ENCODE peak calls at places on chromosome 2, in ten cellular contexts. P is NCI-H1105; K is kidney tubule cell; Z is amniotic stem cell; B is tibial artery; U is activated CD4-positive, CD25-positive, alpha-beta regulatory T cell; Y is posterior cingulate gyrus; G is cardiac fibroblast; L is COR-L47; M is mucosa of gallbladder. C is an unnamed sample.

GRCh38 chr2:62817995-62818713 is 112.6 kb downstream of the EHBP1 start:
- DNase-seq in Z (no peak), L (no peak), P (no peak), Y (no peak), G (peak; percentile 66), K (peak; percentile 66), U (no peak), B (no peak), M (no peak), C (no peak)

GRCh38 chr2:48677450-48677849 is 59.8 kb downstream of the GTF2A1L start:
- DNase-seq in L (no peak), P (no peak), K (no peak), U (no peak), Z (no peak), M (no peak), G (no peak), B (no peak), Y (no peak), C (no peak)

GRCh38 chr2:43269074-43269572 is 42.7 kb upstream of the ZFP36L2 start:
- DNase-seq in P (no peak), K (peak; percentile 74), Y (no peak), L (peak; percentile 8), G (peak; percentile 99), M (peak; percentile 76), B (peak; percentile 95), Z (peak; percentile 74), U (no peak), C (no peak)

GRCh38 chr2:218878941-218879761 is 1.5 kb upstream of the WNT10A start:
- DNase-seq in Z (no peak), P (no peak), G (no peak), U (no peak), M (no peak), Y (no peak), B (no peak), L (peak; percentile 19), K (no peak), C (no peak)

GRCh38 chr2:55102056-55102812 is 52.0 kb upstream of the RTN4 start:
- DNase-seq in K (no peak), Z (peak; percentile 68), U (no peak), L (no peak), M (no peak), P (no peak), B (no peak), G (peak; percentile 97), Y (no peak), C (no peak)

GRCh38 chr2:211390506-211390905 is 834.1 kb downstream of the CPS1 start:
- DNase-seq in L (no peak), P (no peak), Z (no peak), M (no peak), U (no peak), B (no peak), K (no peak), G (no peak), Y (no peak), C (no peak)

GRCh38 chr2:65351234-65351947 is 81.0 kb downstream of the SPRED2 start:
- DNase-seq in Z (no peak), P (no peak), M (no peak), Y (no peak), U (no peak), B (peak; percentile 70), L (no peak), K (no peak), G (peak; percentile 34), C (no peak)

GRCh38 chr2:37766087-37766486 is 94.6 kb upstream of the CDC42EP3 start:
- DNase-seq in Z (no peak), P (no peak), L (no peak), U (no peak), G (peak; percentile 31), K (peak; percentile 45), B (no peak), Y (no peak), M (no peak), C (no peak)

GRCh38 chr2:17934721-17935120 is 56.3 kb downstream of the KCNS3 start:
- DNase-seq in K (peak; percentile 82), G (peak; percentile 37), Z (peak; percentile 55), M (no peak), L (no peak), B (peak; percentile 74), P (no peak), U (no peak), Y (no peak), C (no peak)

GRCh38 chr2:200810967-200811335 is 759 bp upstream of the BZW1 start:
- DNase-seq in U (no peak), G (no peak), B (no peak), L (no peak), Y (no peak), M (no peak), K (no peak), Z (no peak), P (no peak), C (no peak)

GRCh38 chr2:118185210-118186109 is 97.2 kb downstream of the INSIG2 start:
- DNase-seq in Z (peak; percentile 23), Y (peak; percentile 44), L (peak; percentile 44), K (peak; percentile 53), P (peak; percentile 75), G (peak; percentile 46), U (peak; percentile 20), B (peak; percentile 77), M (peak; percentile 46), C (peak; percentile 65)